ENCODE peak calls at places on chromosomes 6 and 20, in nine cellular contexts. J is AML-193; H is mesothelial cell of epicardium; Q is T-helper 1 cell; X is activated T-cell treated with anti-CD3 and anti-CD28 coated beads, Interleukin-2, amount 50 U/mL, for 72 hours; O is NCI-H146; E is mucosa of descending colon; G is stimulated activated CD8-positive, alpha-beta memory T cell treated with anti-CD3 and anti-CD28 coated beads, Interleukin-4, amount 100 ng/mL, for 48 hours; P is posterior vena cava. B is an unnamed sample.

GRCh38 chr6:81609736-81610135 is 142.7 kb downstream of the TENT5A start:
- DNase-seq in X (no peak), G (no peak), O (no peak), Q (no peak), E (no peak), P (no peak), J (no peak), H (no peak), B (no peak)

GRCh38 chr20:21705466-21706344 is at the start of gene PAX1:
- DNase-seq in Q (no peak), X (no peak), G (no peak), O (no peak), P (no peak), J (no peak), H (no peak), E (no peak), B (no peak)

GRCh38 chr6:29678114-29678513 is 2.8 kb downstream of the ZFP57 start:
- DNase-seq in J (no peak), O (no peak), E (no peak), P (no peak), Q (no peak), X (no peak), G (no peak), H (no peak), B (no peak)

GRCh38 chr6:90294614-90294988 is 2.0 kb downstream of the BACH2 start:
- DNase-seq in Q (peak), E (peak), P (no peak), G (peak), O (no peak), X (peak), H (no peak), J (no peak), B (peak)

GRCh38 chr6:5149891-5150290 is 64.8 kb downstream of the PPP1R3G start:
- DNase-seq in H (no peak), Q (no peak), J (no peak), X (no peak), E (no peak), G (no peak), P (no peak), O (no peak), B (no peak)

GRCh38 chr20:5569021-5569420 is 181.2 kb upstream of the SHLD1 start:
- DNase-seq in X (peak), P (no peak), E (peak), Q (no peak), G (peak), J (peak), H (no peak), O (peak), B (peak)

GRCh38 chr20:40948352-40949267 is 80.0 kb upstream of the TOP1 start:
- DNase-seq in H (no peak), O (no peak), Q (no peak), X (no peak), P (no peak), J (no peak), G (no peak), E (no peak), B (no peak)

GRCh38 chr6:138944412-138944811 is 43.6 kb downstream of the REPS1 start:
- DNase-seq in X (peak), E (no peak), P (no peak), G (no peak), Q (no peak), H (no peak), O (no peak), J (no peak), B (peak)

GRCh38 chr20:58700121-58700780 is 7.7 kb downstream of the NPEPL1 start:
- DNase-seq in O (no peak), G (peak), J (no peak), H (peak), Q (no peak), P (peak), E (no peak), X (peak), B (no peak)

GRCh38 chr6:109443425-109443950 is 3.0 kb downstream of the SMPD2 start:
- DNase-seq in O (no peak), G (no peak), E (no peak), Q (no peak), H (no peak), P (no peak), J (no peak), X (no peak), B (no peak)

GRCh38 chr6:113976806-113977205 is 5.9 kb upstream of the HDAC2 start:
- DNase-seq in G (no peak), P (no peak), Q (no peak), O (no peak), H (no peak), E (no peak), J (no peak), X (no peak), B (no peak)

GRCh38 chr6:36927691-36928546 is 26.6 kb upstream of the PI16 start:
- DNase-seq in H (no peak), Q (no peak), E (peak), G (no peak), J (no peak), P (no peak), O (no peak), X (no peak), B (no peak)

B was measured in activated CD8-positive, alpha-beta memory T cell treated with anti-CD3 and anti-CD28 coated beads, Interleukin-2, amount 10 ng/mL, durations not matched to agents 7 days and 5 days.